ENCODE peak calls at places on chromosomes 16 and 17, in eight cellular contexts. Q is T-helper 1 cell; E is cardiac fibroblast; S is NCI-H446; U is EH; G is NCI-H748 treated with DMSO at 0.1 percent for 48 hours; T is endodermal cell; I is activated CD4-positive, alpha-beta T cell treated with anti-CD3 and anti-CD28 coated beads, Interleukin-2, amount 50 U/mL, for 1 hour. D is an unnamed sample.
A peak's percentile ranks its signal among the peaks of the same experiment; 100 is the strongest.

GRCh38 chr16:55760665-55761035 is 72.2 kb downstream of the CES1 start:
- DNase-seq in Q (no peak), E (no peak), S (no peak), U (no peak), G (no peak), T (no peak), I (no peak), D (no peak)

GRCh38 chr17:60526726-60527125 is 684 bp upstream of the APPBP2 start:
- DNase-seq in Q (no peak), E (peak; percentile 36), S (no peak), U (peak; percentile 59), G (peak; percentile 51), T (no peak), I (no peak), D (no peak)

GRCh38 chr17:7836596-7837374 is 2.8 kb downstream of the KDM6B start:
- DNase-seq in Q (peak; percentile 63), E (peak; percentile 95), S (peak; percentile 95), U (peak; percentile 97), G (peak; percentile 87), T (peak; percentile 100), I (peak; percentile 65), D (peak; percentile 86)

GRCh38 chr17:53058031-53058430 is 764.7 kb upstream of the KIF2B start:
- DNase-seq in Q (no peak), E (no peak), S (no peak), U (no peak), G (no peak), T (no peak), I (no peak), D (no peak)

GRCh38 chr16:19294156-19294649 is 8.7 kb downstream of the CLEC19A start:
- DNase-seq in Q (no peak), E (no peak), S (no peak), U (no peak), G (no peak), T (no peak), I (no peak), D (no peak)

GRCh38 chr17:79443026-79443425 is 167.8 kb downstream of the RBFOX3 start:
- DNase-seq in Q (no peak), E (no peak), S (no peak), U (no peak), G (no peak), T (no peak), I (no peak), D (no peak)

GRCh38 chr17:38897176-38897575 is 27.3 kb downstream of the LASP1 start:
- DNase-seq in Q (no peak), E (peak; percentile 76), S (no peak), U (peak; percentile 37), G (no peak), T (no peak), I (no peak), D (no peak)

GRCh38 chr17:73028311-73028755 is 64.2 kb downstream of the SLC39A11 start:
- DNase-seq in Q (no peak), E (peak; percentile 22), S (no peak), U (no peak), G (no peak), T (no peak), I (no peak), D (no peak)

GRCh38 chr16:84884311-84885023 is 64.7 kb downstream of the CRISPLD2 start:
- DNase-seq in Q (no peak), E (peak; percentile 8), S (no peak), U (no peak), G (no peak), T (peak; percentile 80), I (no peak), D (no peak)

GRCh38 chr16:88810166-88810867 is 1.4 kb downstream of the APRT start:
- DNase-seq in Q (no peak), E (peak; percentile 12), S (no peak), U (no peak), G (no peak), T (peak; percentile 70), I (no peak), D (no peak)

GRCh38 chr16:66286527-66286926 is 80.0 kb upstream of the CDH5 start:
- DNase-seq in Q (no peak), E (no peak), S (no peak), U (no peak), G (no peak), T (peak; percentile 33), I (no peak), D (no peak)

GRCh38 chr17:20313306-20313705 is 154.0 kb downstream of the LGALS9B start:
- DNase-seq in Q (no peak), E (no peak), S (no peak), U (no peak), G (no peak), T (no peak), I (no peak), D (no peak)

GRCh38 chr17:40564195-40564882 is 933 bp downstream of the CCR7 start:
- DNase-seq in Q (peak; percentile 45), E (no peak), S (no peak), U (no peak), G (no peak), T (peak; percentile 51), I (peak; percentile 53), D (no peak)

GRCh38 chr17:31323551-31323950 is 2.1 kb upstream of the EVI2A start:
- DNase-seq in Q (no peak), E (no peak), S (no peak), U (no peak), G (no peak), T (no peak), I (no peak), D (no peak)

GRCh38 chr17:33302394-33302793 is 9.3 kb upstream of the ASIC2 start:
- DNase-seq in Q (no peak), E (no peak), S (no peak), U (no peak), G (no peak), T (peak; percentile 70), I (no peak), D (no peak)

GRCh38 chr16:28181557-28181914 is 30.2 kb downstream of the XPO6 start:
- DNase-seq in Q (no peak), E (peak; percentile 92), S (no peak), U (peak; percentile 98), G (no peak), T (peak; percentile 58), I (no peak), D (no peak)

GRCh38 chr17:15662726-15663125 is 21.4 kb downstream of the TRIM16 start:
- DNase-seq in Q (no peak), E (no peak), S (no peak), U (no peak), G (no peak), T (peak; percentile 26), I (no peak), D (no peak)

GRCh38 chr17:7704601-7705268 is at the start of gene EFNB3:
- DNase-seq in Q (no peak), E (no peak), S (no peak), U (peak; percentile 56), G (peak; percentile 57), T (peak; percentile 94), I (no peak), D (no peak)

GRCh38 chr17:73797594-73798110 is 153.4 kb upstream of the SDK2 start:
- DNase-seq in Q (no peak), E (no peak), S (no peak), U (no peak), G (no peak), T (peak; percentile 49), I (no peak), D (no peak)

GRCh38 chr17:71681427-71682173 is 439.2 kb upstream of the SOX9 start:
- DNase-seq in Q (no peak), E (no peak), S (no peak), U (no peak), G (no peak), T (no peak), I (no peak), D (no peak)

GRCh38 chr17:45371414-45372324 is 54.8 kb upstream of the MAP3K14 start:
- DNase-seq in Q (no peak), E (peak; percentile 94), S (no peak), U (peak; percentile 99), G (no peak), T (peak; percentile 99), I (peak; percentile 18), D (no peak)

GRCh38 chr16:71500964-71501363 is 11.8 kb upstream of the ZNF19 start:
- DNase-seq in Q (no peak), E (no peak), S (no peak), U (no peak), G (no peak), T (no peak), I (no peak), D (no peak)

GRCh38 chr16:19542138-19542821 is 13.2 kb upstream of the VPS35L start:
- DNase-seq in Q (no peak), E (no peak), S (no peak), U (no peak), G (peak; percentile 66), T (no peak), I (no peak), D (no peak)

GRCh38 chr16:80346160-80346632 is 194.6 kb upstream of the DYNLRB2 start:
- DNase-seq in Q (no peak), E (peak; percentile 40), S (no peak), U (no peak), G (no peak), T (no peak), I (no peak), D (no peak)

GRCh38 chr17:72580321-72581127 is 459.7 kb downstream of the SOX9 start:
- DNase-seq in Q (no peak), E (no peak), S (no peak), U (no peak), G (peak; percentile 71), T (peak; percentile 65), I (no peak), D (no peak)

GRCh38 chr16:89658221-89658879 is 714 bp downstream of the SPATA33 start:
- DNase-seq in Q (no peak), E (no peak), S (no peak), U (peak; percentile 31), G (no peak), T (peak; percentile 67), I (no peak), D (no peak)

GRCh38 chr17:63529711-63530556 is 6.8 kb downstream of the KCNH6 start:
- DNase-seq in Q (no peak), E (no peak), S (no peak), U (no peak), G (no peak), T (peak; percentile 66), I (no peak), D (no peak)

GRCh38 chr17:38751144-38751802 is 1.3 kb upstream of the PSMB3 start:
- DNase-seq in Q (no peak), E (no peak), S (no peak), U (no peak), G (peak; percentile 61), T (peak; percentile 63), I (no peak), D (no peak)

GRCh38 chr17:16928406-16929280 is 43.3 kb downstream of the TNFRSF13B start:
- DNase-seq in Q (no peak), E (no peak), S (no peak), U (no peak), G (no peak), T (no peak), I (no peak), D (no peak)

D was measured in NCI-H526 treated with DMSO at 0.1 percent for 48 hours.